ENCODE peak calls at places on chromosomes 1 and 21, in ten cellular contexts. F, T, J, D, L, M, W, N, K and C are unnamed samples.

GRCh38 chr1:188237573-188238353 is 1409.0 kb downstream of the PLA2G4A start:
- DNase-seq in F (no peak), T (no peak), J (peak), D (no peak), L (no peak), M (peak), W (peak), N (no peak), K (no peak), C (no peak)

GRCh38 chr1:81915937-81916336 is 115.2 kb downstream of the ADGRL2 start:
- DNase-seq in F (no peak), T (no peak), J (no peak), D (no peak), L (no peak), M (no peak), W (no peak), N (no peak), K (no peak), C (no peak)

GRCh38 chr1:113073457-113073950 is 506 bp downstream of the LRIG2 start:
- DNase-seq in F (peak), T (no peak), J (peak), D (no peak), L (peak), M (peak), W (peak), N (peak), K (peak), C (peak)

GRCh38 chr1:245215071-245215470 is 60.3 kb downstream of the KIF26B start:
- DNase-seq in F (no peak), T (no peak), J (no peak), D (no peak), L (no peak), M (no peak), W (no peak), N (no peak), K (no peak), C (no peak)

GRCh38 chr1:216464489-216464888 is 41.2 kb upstream of the USH2A start:
- DNase-seq in F (no peak), T (no peak), J (peak), D (peak), L (no peak), M (peak), W (peak), N (peak), K (no peak), C (peak)

GRCh38 chr1:36924282-36924791 is 110.0 kb downstream of the GRIK3 start:
- DNase-seq in F (peak), T (no peak), J (peak), D (peak), L (no peak), M (peak), W (peak), N (no peak), K (no peak), C (no peak)

GRCh38 chr1:46643368-46643775 is 24.8 kb downstream of the ATPAF1 start:
- DNase-seq in F (no peak), T (no peak), J (peak), D (peak), L (no peak), M (peak), W (peak), N (peak), K (no peak), C (peak)

GRCh38 chr1:230167419-230167852 is 100.4 kb downstream of the GALNT2 start:
- DNase-seq in F (no peak), T (no peak), J (peak), D (no peak), L (no peak), M (peak), W (peak), N (no peak), K (no peak), C (peak)

GRCh38 chr1:119186471-119186870 is 46.0 kb upstream of the WARS2 start:
- DNase-seq in F (no peak), T (no peak), J (no peak), D (no peak), L (no peak), M (no peak), W (peak), N (no peak), K (no peak), C (no peak)

GRCh38 chr1:56356376-56356775 is 223.0 kb downstream of the PLPP3 start:
- DNase-seq in F (no peak), T (no peak), J (no peak), D (no peak), L (no peak), M (no peak), W (no peak), N (no peak), K (no peak), C (no peak)

GRCh38 chr1:93603581-93603980 is 78.1 kb downstream of the BCAR3 start:
- DNase-seq in F (no peak), T (peak), J (no peak), D (no peak), L (no peak), M (no peak), W (no peak), N (no peak), K (no peak), C (no peak)

GRCh38 chr1:176515310-176515709 is 52.3 kb downstream of the PAPPA2 start:
- DNase-seq in F (no peak), T (no peak), J (peak), D (peak), L (no peak), M (peak), W (peak), N (no peak), K (no peak), C (peak)

GRCh38 chr1:225806249-225806648 is 3.7 kb upstream of the EPHX1 start:
- DNase-seq in F (no peak), T (no peak), J (no peak), D (no peak), L (no peak), M (no peak), W (no peak), N (no peak), K (no peak), C (no peak)

GRCh38 chr1:24939040-24939439 is 9.0 kb upstream of the RUNX3 start:
- DNase-seq in F (no peak), T (no peak), J (no peak), D (no peak), L (no peak), M (no peak), W (no peak), N (no peak), K (no peak), C (no peak)

GRCh38 chr1:161407451-161407985 is 39.8 kb upstream of the CFAP126 start:
- DNase-seq in F (no peak), T (no peak), J (no peak), D (no peak), L (no peak), M (no peak), W (no peak), N (no peak), K (no peak), C (no peak)

GRCh38 chr1:237684236-237684635 is 206.5 kb downstream of the ZP4 start:
- DNase-seq in F (no peak), T (no peak), J (peak), D (no peak), L (no peak), M (peak), W (peak), N (no peak), K (no peak), C (no peak)

GRCh38 chr21:27807596-27807995 is 840.7 kb upstream of the ADAMTS5 start:
- DNase-seq in F (no peak), T (no peak), J (peak), D (no peak), L (no peak), M (no peak), W (no peak), N (no peak), K (no peak), C (peak)

GRCh38 chr1:245546875-245547274 is 392.1 kb downstream of the KIF26B start:
- DNase-seq in F (no peak), T (no peak), J (peak), D (no peak), L (no peak), M (no peak), W (no peak), N (no peak), K (no peak), C (no peak)

GRCh38 chr1:178122283-178122682 is 28.4 kb downstream of the RASAL2 start:
- DNase-seq in F (no peak), T (no peak), J (no peak), D (no peak), L (no peak), M (no peak), W (no peak), N (no peak), K (no peak), C (peak)

GRCh38 chr1:6546326-6546725 is 8.0 kb downstream of the NOL9 start:
- DNase-seq in F (no peak), T (no peak), J (no peak), D (no peak), L (no peak), M (no peak), W (no peak), N (no peak), K (no peak), C (no peak)

GRCh38 chr1:231611851-231612250 is 14.7 kb upstream of the DISC1 start:
- DNase-seq in F (no peak), T (no peak), J (no peak), D (no peak), L (no peak), M (no peak), W (peak), N (no peak), K (no peak), C (no peak)

GRCh38 chr1:5949074-5949760 is 43.0 kb downstream of the NPHP4 start:
- DNase-seq in F (no peak), T (no peak), J (no peak), D (no peak), L (peak), M (no peak), W (peak), N (no peak), K (no peak), C (no peak)

GRCh38 chr1:180909462-180909976 is 3.2 kb upstream of the KIAA1614 start:
- DNase-seq in F (no peak), T (no peak), J (no peak), D (no peak), L (no peak), M (no peak), W (no peak), N (no peak), K (no peak), C (no peak)

GRCh38 chr1:33397994-33398393 is 32.9 kb downstream of the PHC2 start:
- DNase-seq in F (no peak), T (no peak), J (no peak), D (no peak), L (no peak), M (no peak), W (no peak), N (no peak), K (no peak), C (no peak)

GRCh38 chr21:36902793-36903192 is 63.7 kb downstream of the HLCS start:
- DNase-seq in F (no peak), T (no peak), J (no peak), D (no peak), L (no peak), M (peak), W (peak), N (no peak), K (no peak), C (peak)

GRCh38 chr21:19553930-19554615 is 1150.5 kb upstream of the TMPRSS15 start:
- DNase-seq in F (no peak), T (no peak), J (no peak), D (no peak), L (no peak), M (no peak), W (no peak), N (no peak), K (no peak), C (no peak)

GRCh38 chr1:115448282-115449044 is 110.4 kb upstream of the NGF start:
- DNase-seq in F (no peak), T (no peak), J (no peak), D (no peak), L (no peak), M (no peak), W (no peak), N (no peak), K (no peak), C (no peak)

GRCh38 chr1:26121854-26122773 is 10.5 kb downstream of the PDIK1L start:
- DNase-seq in F (no peak), T (no peak), J (no peak), D (no peak), L (no peak), M (no peak), W (no peak), N (no peak), K (no peak), C (peak)

GRCh38 chr1:58927026-58927721 is 143.3 kb upstream of the JUN start:
- DNase-seq in F (no peak), T (no peak), J (no peak), D (no peak), L (no peak), M (no peak), W (peak), N (no peak), K (no peak), C (no peak)

DNA sequence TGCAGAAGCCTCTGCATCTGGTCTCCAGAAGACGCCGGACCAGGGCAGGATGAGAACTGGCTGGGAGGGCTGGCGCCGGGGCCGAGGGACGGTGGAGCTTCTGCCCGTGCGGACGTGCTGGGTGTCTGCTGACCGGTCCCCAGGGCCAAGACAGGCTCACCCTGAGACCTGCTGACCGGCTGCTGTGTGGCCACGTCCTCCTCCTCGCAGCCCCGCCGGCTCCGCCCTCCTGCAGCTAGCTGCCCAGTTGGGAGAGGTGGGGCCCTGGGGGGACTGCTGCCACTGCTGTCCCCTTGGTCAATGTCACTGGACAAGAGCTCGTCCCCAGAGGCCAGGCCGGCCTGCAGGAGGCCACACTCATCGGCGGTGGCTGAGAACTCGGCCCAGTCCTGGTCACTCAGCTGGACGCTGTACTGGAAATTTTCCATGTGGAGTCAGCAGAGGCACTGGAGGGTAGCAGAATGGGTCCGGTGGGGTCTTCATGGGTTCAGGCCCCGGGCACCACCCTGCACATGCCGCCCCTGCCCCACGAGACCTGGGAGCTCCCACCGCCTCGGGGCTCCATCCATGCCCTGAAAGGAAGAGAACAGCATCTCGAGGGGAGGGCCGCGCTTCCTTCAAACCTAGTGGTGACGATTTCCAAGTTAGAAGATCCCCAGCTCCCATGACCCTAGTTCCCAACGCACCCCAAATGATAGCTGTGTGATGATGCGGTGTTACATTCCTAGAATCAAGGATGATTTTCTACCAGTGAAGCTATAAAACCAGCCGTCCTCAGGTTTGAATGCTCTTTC is 1.1 kb downstream of the PERM1 start:
- DNase-seq in F (no peak), T (no peak), J (no peak), D (no peak), L (no peak), M (no peak), W (no peak), N (no peak), K (no peak), C (no peak)
- TF ChIP-seq CTCF in F (no peak), T (no peak), J (no peak), D (no peak), L (no peak), M (no peak), W (no peak), N (no peak), K (no peak), C (no peak)

GRCh38 chr1:43669878-43670277 is 19.9 kb downstream of the KDM4A start:
- DNase-seq in F (no peak), T (no peak), J (no peak), D (no peak), L (no peak), M (no peak), W (no peak), N (no peak), K (no peak), C (no peak)

GRCh38 chr1:43673261-43673660 is 23.3 kb downstream of the KDM4A start:
- DNase-seq in F (no peak), T (no peak), J (no peak), D (no peak), L (no peak), M (no peak), W (no peak), N (no peak), K (no peak), C (no peak)

GRCh38 chr1:43668956-43669355 is 19.0 kb downstream of the KDM4A start:
- DNase-seq in F (no peak), T (no peak), J (no peak), D (no peak), L (no peak), M (peak), W (peak), N (no peak), K (no peak), C (no peak)

GRCh38 chr1:43671626-43672330 is 21.8 kb downstream of the KDM4A start:
- DNase-seq in F (no peak), T (no peak), J (peak), D (no peak), L (no peak), M (peak), W (peak), N (peak), K (no peak), C (peak)

GRCh38 chr1:43671193-43671592 is 21.2 kb downstream of the KDM4A start:
- DNase-seq in F (no peak), T (no peak), J (no peak), D (no peak), L (no peak), M (no peak), W (no peak), N (no peak), K (no peak), C (no peak)
- TF ChIP-seq CTCF in F (no peak), T (no peak), J (no peak), D (no peak), L (no peak), M (no peak), W (no peak), N (no peak), K (no peak), C (no peak)

GRCh38 chr1:221522440-221523050 is 219.3 kb downstream of the DUSP10 start:
- DNase-seq in F (no peak), T (no peak), J (no peak), D (peak), L (no peak), M (no peak), W (no peak), N (no peak), K (no peak), C (no peak)
- TF ChIP-seq CTCF in F (no peak), T (no peak), J (no peak), D (no peak), L (no peak), M (no peak), W (no peak), N (no peak), K (no peak), C (no peak)

DNA sequence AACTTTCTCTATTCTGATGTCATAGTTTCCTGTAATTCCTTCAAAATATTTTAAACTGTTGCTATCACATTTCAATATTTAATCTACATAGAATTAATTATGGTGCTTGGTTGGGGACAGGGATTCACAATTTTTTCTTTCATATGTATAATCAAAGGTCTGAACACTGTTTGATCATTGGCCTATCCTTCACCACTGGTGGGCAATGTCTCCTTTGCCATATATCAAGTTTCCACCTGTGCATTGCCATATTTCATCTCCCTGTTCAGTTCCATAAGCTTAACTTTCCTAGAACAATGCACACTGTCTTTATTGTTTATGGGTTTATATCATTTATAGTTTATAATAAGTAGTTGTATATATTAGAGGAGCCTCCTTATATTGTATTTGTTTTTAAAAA is 374.9 kb upstream of the PTBP2 start:
- DNase-seq in F (no peak), T (no peak), J (peak), D (no peak), L (no peak), M (no peak), W (no peak), N (no peak), K (no peak), C (no peak)
- TF ChIP-seq CTCF in F (no peak), T (no peak), J (no peak), D (no peak), L (no peak), M (peak), W (peak), N (no peak), K (no peak), C (no peak)

GRCh38 chr1:2233997-2234761 is 6.1 kb downstream of the SKI start:
- DNase-seq in F (no peak), T (peak), J (peak), D (no peak), L (peak), M (peak), W (peak), N (peak), K (peak), C (peak)
- TF ChIP-seq CTCF in F (no peak), T (no peak), J (no peak), D (no peak), L (no peak), M (no peak), W (no peak), N (no peak), K (no peak), C (no peak)